ENCODE peak calls at places on chromosomes 6 and 20, in five cellular contexts. K is transverse colon, R is aorta, G is SJSA1, V is fibroblast of lung. I is an unnamed sample.

GRCh38 chr6:47245745-47246371 is 63.8 kb downstream of the TNFRSF21 start:
- DNase-seq in K (no peak), R (no peak), G (no peak), V (no peak), I (no peak)

GRCh38 chr20:16069416-16070010 is 503.7 kb downstream of the KIF16B start:
- DNase-seq in V (no peak), G (no peak), K (no peak), R (no peak), I (no peak)

GRCh38 chr6:126947070-126947469 is 171.4 kb upstream of the RSPO3 start:
- DNase-seq in V (no peak), R (peak; percentile 39), K (no peak), G (no peak), I (no peak)

GRCh38 chr20:1491281-1491840 is at the start of gene SIRPB2:
- DNase-seq in R (peak; percentile 78), V (no peak), K (peak; percentile 21), G (no peak), I (no peak)

GRCh38 chr6:81241717-81242116 is 510.8 kb downstream of the TENT5A start:
- DNase-seq in G (no peak), K (no peak), R (no peak), V (peak; percentile 51), I (no peak)

GRCh38 chr6:91337967-91338366 is 751.1 kb upstream of the MAP3K7 start:
- DNase-seq in K (no peak), R (no peak), G (no peak), V (no peak), I (no peak)

GRCh38 chr20:10625641-10626040 is 48.2 kb downstream of the JAG1 start:
- DNase-seq in R (no peak), K (no peak), G (no peak), V (no peak), I (no peak)

GRCh38 chr6:42746452-42747400 is 823 bp upstream of the TBCC start:
- DNase-seq in V (peak; percentile 95), G (peak; percentile 91), K (peak; percentile 86), R (peak; percentile 92), I (peak; percentile 94)

GRCh38 chr6:28208180-28208659 is 16.9 kb upstream of the ZSCAN9 start:
- DNase-seq in G (no peak), K (no peak), R (no peak), V (no peak), I (no peak)

DNA sequence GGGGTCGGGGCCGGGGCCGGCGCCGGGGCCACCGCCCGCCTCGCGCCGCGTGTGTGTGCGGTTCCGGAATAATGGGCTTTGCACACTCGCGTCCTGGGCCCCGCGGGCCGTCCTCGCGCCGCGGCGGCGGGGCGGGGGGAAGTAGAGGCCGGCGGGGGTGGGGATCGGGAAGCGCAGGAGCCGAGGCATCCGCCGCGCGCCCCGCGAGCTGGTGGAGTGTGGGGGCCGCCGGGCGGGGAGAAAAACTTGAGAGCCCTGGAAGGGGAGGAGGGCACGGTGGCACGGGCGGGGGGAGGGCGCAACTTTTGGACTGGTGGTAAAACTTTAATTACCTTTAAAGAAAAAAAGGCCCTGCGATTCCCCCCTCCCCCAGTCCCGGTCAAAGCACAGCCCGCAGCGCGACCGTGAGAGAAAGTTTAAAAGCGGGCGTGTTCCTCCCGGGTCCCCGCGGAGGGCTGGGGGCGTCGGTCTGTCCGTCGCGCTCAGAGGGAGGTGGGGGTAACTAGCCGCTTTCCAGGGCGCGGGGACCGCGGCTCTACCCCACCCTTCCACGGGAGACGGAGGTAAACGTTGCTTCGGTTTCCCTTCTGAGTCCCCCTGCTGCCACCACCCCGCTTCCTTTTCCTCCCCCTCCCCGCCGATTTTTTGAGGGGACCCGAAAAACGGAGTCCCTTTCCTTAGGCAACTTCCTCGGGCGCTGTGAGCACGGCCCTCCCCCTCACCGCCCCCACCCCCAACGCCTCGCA is 1.9 kb downstream of the L3MBTL3 start:
- DNase-seq in R (peak; percentile 58), V (no peak), K (peak; percentile 49), G (no peak), I (peak; percentile 25)
- H3K27ac ChIP-seq in R (no peak overlapping the region), V (peak overlapping the region; percentile 44), K (peak overlapping the region; percentile 87), G (peak overlapping the region; percentile 18), I (peak overlapping the region; percentile 93)

DNA sequence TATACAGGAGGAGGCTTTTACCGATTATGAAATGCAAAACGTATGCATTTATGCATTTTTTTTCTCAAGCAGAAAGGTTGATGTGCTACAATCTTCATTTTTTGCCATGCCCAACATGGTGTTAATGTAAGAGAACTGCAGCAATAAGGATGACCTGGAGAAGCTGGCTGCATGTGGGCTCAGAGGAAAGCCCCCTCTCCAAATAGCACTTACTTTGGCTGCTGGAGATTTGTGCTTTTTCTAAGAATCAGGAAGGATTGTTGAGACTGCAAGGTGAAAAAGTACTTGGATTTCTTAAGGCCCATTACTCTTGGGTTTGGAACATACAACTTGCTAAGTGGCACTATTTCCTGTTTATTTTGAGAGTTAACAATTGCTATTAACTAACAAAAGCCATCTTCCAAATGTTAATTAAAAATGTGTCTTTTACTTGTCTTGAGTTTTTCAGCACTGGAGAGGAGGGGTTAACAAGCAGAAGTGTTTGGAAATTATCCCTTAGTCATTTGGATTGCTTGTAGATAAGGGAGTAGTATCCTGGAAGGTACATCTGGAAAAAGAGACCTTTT is 5.6 kb downstream of the SOX4 start:
- DNase-seq in K (no peak), V (no peak), G (no peak), R (no peak), I (no peak)
- H3K27ac ChIP-seq in K (no peak overlapping the region), V (no peak overlapping the region), G (no peak overlapping the region), R (no peak overlapping the region), I (no peak overlapping the region)

DNA sequence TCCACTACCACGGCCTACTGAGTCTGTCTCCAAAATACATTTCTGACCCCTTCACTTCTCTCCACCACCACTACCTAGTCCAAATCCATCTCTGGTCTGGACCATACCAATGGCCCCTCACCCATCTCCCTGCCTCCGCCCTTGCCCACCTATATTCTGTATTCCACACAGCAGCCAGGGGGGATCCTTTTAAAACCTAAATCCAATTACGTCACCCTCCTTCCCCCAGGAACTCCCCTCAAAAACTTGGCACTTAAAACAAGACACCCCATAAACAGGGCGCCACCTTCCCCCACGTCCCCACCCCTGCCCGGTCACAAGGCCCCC is 680 bp downstream of the PDRG1 start:
- DNase-seq in V (no peak), K (no peak), G (no peak), R (no peak), I (no peak)
- H3K27ac ChIP-seq in V (peak overlapping the region; percentile 81), K (peak overlapping the region; percentile 73), G (peak overlapping the region; percentile 31), R (no peak overlapping the region), I (peak overlapping the region; percentile 61)

DNA sequence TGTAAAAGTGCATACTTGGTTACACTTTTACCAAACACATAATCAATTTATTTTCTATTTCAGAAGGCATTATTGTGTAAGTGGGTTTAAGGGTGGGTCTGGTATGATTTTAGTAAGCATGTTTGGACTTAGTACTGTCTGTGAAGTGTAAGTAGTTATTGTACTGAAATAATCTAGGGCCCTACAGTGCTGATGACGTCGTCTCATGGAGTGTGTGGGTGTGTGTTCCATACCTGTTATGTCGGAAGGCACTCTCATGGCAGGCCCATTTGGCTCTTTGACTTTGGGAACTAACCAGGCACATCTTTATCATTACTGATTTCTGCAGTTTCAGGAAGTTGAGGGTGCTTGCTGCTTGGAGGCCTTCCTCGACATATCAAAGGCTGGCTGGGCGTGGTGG is 155.1 kb downstream of the SASH1 start:
- DNase-seq in G (no peak), K (no peak), R (no peak), V (peak; percentile 20), I (no peak)
- H3K27ac ChIP-seq in G (no peak overlapping the region), K (no peak overlapping the region), R (peak overlapping the region; percentile 64), V (peak overlapping the region; percentile 34), I (peak overlapping the region; percentile 12)

GRCh38 chr20:50311308-50312001 is 120.8 kb downstream of the CEBPB start:
- DNase-seq in R (no peak), G (no peak), K (no peak), V (peak; percentile 67), I (no peak)

GRCh38 chr20:50312002-50312681 is 121.5 kb downstream of the CEBPB start:
- DNase-seq in G (no peak), R (no peak), K (peak; percentile 3), V (no peak), I (no peak)

GRCh38 chr20:50309280-50309763 is 118.7 kb downstream of the CEBPB start:
- DNase-seq in K (no peak), G (no peak), R (no peak), V (peak; percentile 57), I (no peak)

GRCh38 chr20:50309764-50310672 is 119.4 kb downstream of the CEBPB start:
- DNase-seq in V (no peak), R (no peak), G (no peak), K (no peak), I (no peak)

GRCh38 chr20:50310673-50311051 is 120.0 kb downstream of the CEBPB start:
- DNase-seq in K (no peak), V (no peak), G (no peak), R (no peak), I (no peak)
- H3K27ac ChIP-seq in K (peak overlapping the region; percentile 88), V (no peak overlapping the region), G (no peak overlapping the region), R (peak overlapping the region; percentile 7), I (peak overlapping the region; percentile 91)

DNA sequence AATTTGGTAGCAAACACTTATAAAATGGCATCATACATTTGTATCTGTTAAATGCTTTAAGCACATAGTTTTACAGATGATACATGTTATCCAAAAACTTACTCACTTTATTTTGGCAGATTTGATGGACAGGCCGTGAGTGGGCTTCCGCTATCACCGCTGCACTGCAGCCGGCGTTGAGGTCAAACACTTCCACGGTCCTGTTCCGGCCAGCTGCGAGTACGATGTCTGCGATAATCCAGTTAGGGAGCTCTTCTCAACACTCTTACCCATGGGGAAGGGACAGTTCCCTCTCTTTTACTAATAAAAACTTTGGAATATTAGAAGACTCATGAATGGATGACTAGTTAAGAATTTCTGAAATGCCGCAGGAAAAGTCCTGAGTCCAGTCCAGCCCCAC is 69.0 kb downstream of the WDR27 start:
- DNase-seq in V (no peak), K (no peak), G (peak; percentile 11), R (no peak), I (no peak)
- H3K27ac ChIP-seq in V (no peak overlapping the region), K (no peak overlapping the region), G (no peak overlapping the region), R (no peak overlapping the region), I (no peak overlapping the region)

GRCh38 chr20:3224681-3225421 is 14.1 kb downstream of the SLC4A11 start:
- DNase-seq in G (no peak), R (no peak), V (no peak), K (peak; percentile 68), I (peak; percentile 65)

GRCh38 chr20:3221398-3222226 is 12.3 kb downstream of the ITPA start:
- DNase-seq in G (no peak), K (peak; percentile 62), R (no peak), V (no peak), I (peak; percentile 66)

GRCh38 chr20:3223937-3224680 is 14.8 kb downstream of the ITPA start:
- DNase-seq in G (no peak), R (no peak), K (no peak), V (no peak), I (no peak)

GRCh38 chr20:3226093-3226492 is 12.9 kb downstream of the SLC4A11 start:
- DNase-seq in K (no peak), G (no peak), R (no peak), V (no peak), I (no peak)

GRCh38 chr20:3222635-3223600 is 13.6 kb downstream of the ITPA start:
- DNase-seq in R (no peak), G (no peak), V (no peak), K (no peak), I (no peak)
- H3K27ac ChIP-seq in R (no peak overlapping the region), G (no peak overlapping the region), V (no peak overlapping the region), K (no peak overlapping the region), I (peak overlapping the region; percentile 76)